ENCODE peak calls at places on chromosomes 12 and 14, in seven cellular contexts. R is IMR-90, T is H1, H is mesendoderm, B is neuronal stem cell, L is H9, W is trophoblast cell. K is an unnamed sample.
A peak's percentile ranks its signal among the peaks of the same experiment; 100 is the strongest.

GRCh38 chr12:49059385-49060232 is 985 bp downstream of the KMT2D start:
- DNase-seq in B (no peak), R (no peak), H (peak; percentile 57), T (peak; percentile 66), W (peak; percentile 62), L (no peak), K (peak; percentile 35)

GRCh38 chr12:4221157-4221556 is 52.4 kb upstream of the CCND2 start:
- DNase-seq in H (no peak), L (no peak), B (no peak), T (no peak), R (peak; percentile 13), W (no peak), K (no peak)

GRCh38 chr12:49967042-49967776 is 5.5 kb downstream of the AQP5 start:
- DNase-seq in R (peak; percentile 78), T (peak; percentile 99), H (peak; percentile 88), W (peak; percentile 92), B (peak; percentile 84), L (peak; percentile 93), K (peak; percentile 84)

GRCh38 chr14:101505216-101505970 is 55.9 kb upstream of the DIO3 start:
- DNase-seq in H (no peak), T (no peak), W (no peak), R (no peak), B (no peak), L (peak; percentile 14), K (no peak)

GRCh38 chr12:80041691-80042090 is 57.6 kb upstream of the OTOGL start:
- DNase-seq in W (peak; percentile 16), R (peak; percentile 68), L (no peak), B (no peak), T (no peak), H (no peak), K (peak; percentile 68)

GRCh38 chr12:11085419-11085818 is 6.7 kb downstream of the TAS2R43 start:
- DNase-seq in H (no peak), L (no peak), T (no peak), W (no peak), B (no peak), R (no peak), K (no peak)

GRCh38 chr12:84638811-84639368 is 273.7 kb downstream of the SLC6A15 start:
- DNase-seq in L (no peak), T (no peak), B (no peak), H (no peak), W (peak; percentile 18), R (peak; percentile 36), K (peak; percentile 19)

GRCh38 chr12:106133136-106134087 is 5.3 kb downstream of the NUAK1 start:
- DNase-seq in B (no peak), W (peak; percentile 48), L (peak; percentile 83), H (peak; percentile 96), R (peak; percentile 54), T (no peak), K (peak; percentile 47)

GRCh38 chr12:83676896-83677295 is 990.2 kb downstream of the TMTC2 start:
- DNase-seq in R (no peak), T (no peak), W (no peak), H (no peak), B (no peak), L (no peak), K (no peak)

GRCh38 chr14:100666851-100667250 is 59.8 kb upstream of the DLK1 start:
- DNase-seq in H (no peak), B (no peak), T (no peak), R (no peak), L (no peak), W (no peak), K (no peak)

GRCh38 chr12:29088611-29089219 is 60.4 kb upstream of the FAR2 start:
- DNase-seq in L (no peak), T (no peak), B (no peak), R (peak; percentile 16), H (peak; percentile 53), W (peak; percentile 56), K (peak; percentile 39)

GRCh38 chr12:90945070-90945649 is 9.8 kb downstream of the CCER1 start:
- DNase-seq in L (no peak), B (no peak), W (peak; percentile 60), T (no peak), R (peak; percentile 49), H (no peak), K (peak; percentile 47)

GRCh38 chr12:57046947-57047890 is 2.7 kb downstream of the MYO1A start:
- DNase-seq in H (no peak), T (no peak), L (no peak), W (peak; percentile 61), B (no peak), R (no peak), K (no peak)

GRCh38 chr12:117134059-117134458 is 34.8 kb upstream of the TESC start:
- DNase-seq in W (no peak), H (no peak), B (no peak), R (no peak), T (no peak), L (no peak), K (no peak)

GRCh38 chr12:88839486-88839885 is 259.2 kb upstream of the KITLG start:
- DNase-seq in L (no peak), T (no peak), W (no peak), H (no peak), R (no peak), B (no peak), K (no peak)

GRCh38 chr12:52246720-52247621 is 13.9 kb downstream of the KRT7 start:
- DNase-seq in T (no peak), L (no peak), R (no peak), H (peak; percentile 58), B (no peak), W (peak; percentile 47), K (no peak)

GRCh38 chr12:65876898-65877721 is 52.8 kb downstream of the HMGA2 start:
- DNase-seq in T (no peak), H (peak; percentile 90), W (peak; percentile 60), B (peak; percentile 30), L (peak; percentile 44), R (no peak), K (peak; percentile 60)

GRCh38 chr12:81206425-81206824 is 128.5 kb downstream of the ACSS3 start:
- DNase-seq in H (peak; percentile 12), L (no peak), R (no peak), B (no peak), W (no peak), T (no peak), K (no peak)

GRCh38 chr12:54240971-54241588 is 38.8 kb downstream of the CBX5 start:
- DNase-seq in B (no peak), W (no peak), R (no peak), L (no peak), H (no peak), T (no peak), K (no peak)

GRCh38 chr14:37665479-37665878 is 70.0 kb downstream of the TTC6 start:
- DNase-seq in W (no peak), L (no peak), H (no peak), B (no peak), R (no peak), T (no peak), K (no peak)
- H3K27ac ChIP-seq in W (no peak overlapping the region), L (no peak overlapping the region), H (no peak overlapping the region), B (no peak overlapping the region), R (no peak overlapping the region), T (no peak overlapping the region), K (no peak overlapping the region)

DNA sequence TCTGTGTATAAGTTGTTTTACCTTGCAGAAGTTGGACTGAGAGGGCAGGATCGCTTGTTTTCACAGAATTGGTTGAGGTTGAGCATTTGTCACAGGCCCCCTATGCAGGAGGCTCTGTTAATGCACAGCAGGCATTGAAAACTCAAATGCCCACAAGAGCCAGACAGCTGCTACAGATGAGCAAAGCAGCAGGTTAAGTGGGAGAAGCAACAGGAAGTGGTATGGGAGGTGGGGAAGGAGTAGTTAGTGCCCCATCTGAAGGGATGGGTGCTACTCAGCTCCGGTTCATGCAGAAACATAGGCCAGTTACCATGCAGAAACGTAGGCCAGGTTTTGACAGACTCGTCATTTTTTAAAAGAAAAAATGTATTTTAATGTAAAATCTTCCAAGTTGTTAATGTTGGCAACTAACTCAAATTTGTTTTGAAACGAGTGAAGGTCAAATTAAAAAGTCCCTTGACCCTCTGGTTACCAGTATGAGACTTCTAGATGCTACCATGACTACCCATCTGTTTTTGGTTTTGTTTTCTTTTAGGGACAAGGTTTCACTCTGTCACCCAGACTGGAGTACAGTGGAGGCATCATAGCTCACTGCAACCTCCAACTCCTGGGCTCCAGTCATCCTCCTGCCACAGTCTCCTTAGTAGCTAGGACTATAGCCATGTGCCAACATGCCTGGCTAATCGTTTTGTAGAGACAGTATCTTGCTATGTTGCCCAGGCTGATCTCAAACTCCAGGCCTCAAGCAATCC is 84.7 kb upstream of the FRMD6 start:
- DNase-seq in T (no peak), W (no peak), L (no peak), B (no peak), H (no peak), R (no peak), K (no peak)
- H3K18ac ChIP-seq in T (no peak overlapping the region), W (no peak overlapping the region), L (no peak overlapping the region), B (no peak overlapping the region), H (no peak overlapping the region), R (peak overlapping the region; percentile 9), K (no peak overlapping the region)

GRCh38 chr12:18140969-18141368 is 51.0 kb upstream of the RERGL start:
- DNase-seq in R (no peak), B (no peak), W (no peak), H (no peak), T (no peak), L (no peak), K (no peak)

GRCh38 chr12:18148961-18149360 is 59.0 kb upstream of the RERGL start:
- DNase-seq in H (no peak), T (no peak), L (no peak), B (no peak), R (no peak), W (no peak), K (no peak)

GRCh38 chr12:18141583-18141982 is 51.6 kb upstream of the RERGL start:
- DNase-seq in R (no peak), H (no peak), L (no peak), T (no peak), B (no peak), W (no peak), K (no peak)

GRCh38 chr12:18146375-18146774 is 56.4 kb upstream of the RERGL start:
- DNase-seq in L (no peak), B (no peak), T (no peak), R (no peak), H (no peak), W (peak; percentile 3), K (no peak)

DNA sequence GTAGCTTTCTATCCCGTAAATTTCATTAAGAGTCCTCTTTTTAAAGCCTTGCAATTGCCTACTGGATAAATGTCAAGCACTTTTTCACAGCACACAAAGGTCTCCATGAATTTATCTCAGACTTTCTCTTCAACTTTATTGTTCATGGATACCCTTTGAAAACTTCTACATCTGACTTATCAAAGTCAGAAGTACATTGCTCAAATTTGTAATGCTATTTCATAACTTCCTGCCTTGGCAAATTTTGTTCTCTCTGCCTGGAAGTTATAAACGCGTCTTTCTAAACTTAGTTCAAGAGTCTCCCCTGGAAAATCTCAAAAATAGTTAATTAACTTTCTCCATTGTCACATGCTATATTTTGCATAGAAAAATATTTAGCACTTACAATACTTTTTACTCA is 55.9 kb upstream of the RERGL start:
- DNase-seq in B (no peak), R (no peak), L (no peak), W (no peak), T (no peak), H (no peak), K (no peak)
- H3K27ac ChIP-seq in B (no peak overlapping the region), R (no peak overlapping the region), L (no peak overlapping the region), W (no peak overlapping the region), T (no peak overlapping the region), H (no peak overlapping the region), K (no peak overlapping the region)

GRCh38 chr12:78446555-78446954 is 418.0 kb upstream of the SYT1 start:
- DNase-seq in B (no peak), R (no peak), W (no peak), H (no peak), L (no peak), T (no peak), K (no peak)

GRCh38 chr12:78447373-78447772 is 417.2 kb upstream of the SYT1 start:
- DNase-seq in L (no peak), H (no peak), R (no peak), T (no peak), W (no peak), B (no peak), K (no peak)

GRCh38 chr12:78448692-78449091 is 415.9 kb upstream of the SYT1 start:
- DNase-seq in H (no peak), L (no peak), T (no peak), W (no peak), R (no peak), B (no peak), K (no peak)
- H3K18ac ChIP-seq in H (no peak overlapping the region), L (no peak overlapping the region), T (no peak overlapping the region), W (no peak overlapping the region), R (no peak overlapping the region), B (no peak overlapping the region), K (no peak overlapping the region)